ENCODE peak calls at places on chromosome 20, in seven cellular contexts. R is upper lobe of left lung, I is GM06990, L is suprapubic skin, H is tibial artery, O is H1, P is lower lobe of right lung. N is an unnamed sample.

GRCh38 chr20:41392871-41393704 is 26.5 kb upstream of the EMILIN3 start:
- DNase-seq in R (no peak), I (no peak), L (no peak), H (peak), O (no peak), P (peak), N (no peak)

GRCh38 chr20:17825949-17826843 is 126.4 kb downstream of the BANF2 start:
- DNase-seq in R (no peak), I (peak), L (no peak), H (no peak), O (no peak), P (no peak), N (no peak)

GRCh38 chr20:64106435-64106961 is 867 bp downstream of the NPBWR2 start:
- DNase-seq in R (peak), I (no peak), L (no peak), H (no peak), O (no peak), P (peak), N (no peak)

GRCh38 chr20:51462566-51463276 is 79.8 kb downstream of the NFATC2 start:
- DNase-seq in R (no peak), I (no peak), L (peak), H (peak), O (no peak), P (peak), N (no peak)

GRCh38 chr20:35529552-35529951 is at the start of gene C20orf173:
- DNase-seq in R (no peak), I (no peak), L (no peak), H (no peak), O (no peak), P (no peak), N (no peak)

GRCh38 chr20:37728635-37728983 is 34.8 kb downstream of the CTNNBL1 start:
- DNase-seq in R (no peak), I (no peak), L (no peak), H (no peak), O (no peak), P (no peak), N (no peak)

GRCh38 chr20:2509794-2510193 is 1.1 kb upstream of the ZNF343 start:
- DNase-seq in R (no peak), I (no peak), L (no peak), H (no peak), O (peak), P (no peak), N (no peak)

GRCh38 chr20:43916073-43916874 is 1.6 kb downstream of the TOX2 start:
- DNase-seq in R (no peak), I (peak), L (no peak), H (no peak), O (no peak), P (no peak), N (no peak)

GRCh38 chr20:5654557-5654956 is 95.6 kb upstream of the SHLD1 start:
- DNase-seq in R (no peak), I (peak), L (no peak), H (no peak), O (no peak), P (no peak), N (no peak)

DNA sequence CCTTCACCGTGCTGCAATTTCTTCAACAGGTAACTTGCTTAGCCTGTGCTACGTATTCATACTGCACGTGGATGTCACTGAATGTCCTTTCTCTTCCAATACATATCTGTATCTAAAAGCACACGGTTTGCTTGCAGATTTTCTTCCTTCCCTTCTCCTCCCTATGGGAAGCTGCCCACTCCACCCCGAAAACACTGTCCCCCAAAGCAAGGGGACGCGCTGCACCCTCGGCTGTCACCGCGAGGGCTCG is 708 bp downstream of the TMX4 start:
- DNase-seq in R (no peak), I (no peak), L (no peak), H (no peak), O (no peak), P (no peak), N (no peak)
- TF ChIP-seq CTCF in R (no peak), I (no peak), L (no peak), H (no peak), O (no peak), P (no peak), N (no peak)

GRCh38 chr20:25019381-25020155 is 27.0 kb upstream of the APMAP start:
- DNase-seq in R (peak), I (no peak), L (peak), H (peak), O (no peak), P (no peak), N (no peak)

GRCh38 chr20:25021336-25021735 is 28.8 kb upstream of the APMAP start:
- DNase-seq in R (peak), I (no peak), L (peak), H (no peak), O (no peak), P (no peak), N (no peak)

GRCh38 chr20:25022680-25023079 is 30.1 kb upstream of the APMAP start:
- DNase-seq in R (peak), I (no peak), L (peak), H (peak), O (no peak), P (peak), N (no peak)

GRCh38 chr20:25020345-25020744 is 27.8 kb upstream of the APMAP start:
- DNase-seq in R (peak), I (no peak), L (peak), H (peak), O (no peak), P (no peak), N (no peak)

DNA sequence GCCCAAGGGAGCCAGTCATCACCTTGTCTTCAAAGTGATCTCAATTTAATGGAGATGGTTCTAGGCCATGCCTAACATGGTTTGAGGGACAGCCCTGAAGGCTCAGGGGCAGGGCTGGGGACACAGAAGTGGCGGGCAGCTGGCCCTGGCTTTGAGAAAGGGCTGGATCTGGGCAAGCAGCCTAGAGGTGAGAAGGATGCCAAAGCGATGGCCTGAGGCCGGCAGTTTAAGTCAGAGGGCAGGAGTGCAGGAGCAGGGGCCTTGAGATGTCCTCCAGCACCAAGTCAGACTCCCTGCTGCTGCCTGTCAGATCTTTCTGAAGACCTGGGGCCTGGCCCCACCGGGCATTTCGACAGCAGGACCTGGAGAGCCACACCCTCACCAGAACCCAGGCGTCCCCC is 28.4 kb upstream of the APMAP start:
- DNase-seq in R (peak), I (no peak), L (peak), H (peak), O (no peak), P (no peak), N (no peak)
- TF ChIP-seq CTCF in R (no peak), I (no peak), L (no peak), H (no peak), O (no peak), P (no peak), N (no peak)

GRCh38 chr20:23684261-23684660 is 4.6 kb downstream of the CST4 start:
- DNase-seq in R (no peak), I (no peak), L (no peak), H (no peak), O (no peak), P (no peak), N (no peak)
- TF ChIP-seq CTCF in R (no peak), I (no peak), L (no peak), H (no peak), O (no peak), P (no peak), N (no peak)

GRCh38 chr20:6767166-6767535 is 335 bp upstream of the BMP2 start:
- DNase-seq in R (no peak), I (no peak), L (no peak), H (no peak), O (no peak), P (no peak), N (no peak)

GRCh38 chr20:6765469-6766058 is 1.9 kb upstream of the BMP2 start:
- DNase-seq in R (no peak), I (no peak), L (no peak), H (no peak), O (no peak), P (no peak), N (peak)

GRCh38 chr20:6768228-6769185 is 1.0 kb downstream of the BMP2 start:
- DNase-seq in R (peak), I (peak), L (no peak), H (peak), O (no peak), P (peak), N (no peak)

GRCh38 chr20:6766433-6766832 is 1.1 kb upstream of the BMP2 start:
- DNase-seq in R (no peak), I (no peak), L (no peak), H (no peak), O (no peak), P (no peak), N (no peak)

GRCh38 chr20:6767536-6768227 is at the start of gene BMP2:
- DNase-seq in R (peak), I (peak), L (peak), H (peak), O (no peak), P (peak), N (no peak)
- TF ChIP-seq CTCF in R (no peak), I (no peak), L (no peak), H (no peak), O (no peak), P (no peak), N (no peak)

DNA sequence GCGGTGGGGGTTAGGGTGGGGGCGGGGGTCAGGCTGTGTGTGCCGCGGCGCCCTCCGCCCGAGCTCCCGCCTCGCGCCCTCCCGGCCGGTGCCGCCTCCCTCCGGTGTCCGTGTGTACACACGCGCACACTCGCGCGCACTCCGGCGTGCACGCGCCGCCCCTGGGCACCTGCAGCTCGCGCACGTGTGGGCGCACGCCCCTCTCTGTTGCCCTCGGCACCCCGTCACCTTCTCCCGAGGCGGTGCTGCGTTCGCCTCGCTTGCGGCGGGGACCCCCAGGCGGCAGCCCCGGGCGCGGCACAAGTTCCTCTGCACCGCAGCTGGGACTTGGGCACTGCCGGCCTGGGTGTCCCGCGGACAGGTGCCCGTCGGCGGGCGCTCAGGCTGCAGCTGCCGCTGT is 525 bp downstream of the MACROD2 start:
- DNase-seq in R (peak), I (peak), L (no peak), H (no peak), O (no peak), P (peak), N (no peak)
- TF ChIP-seq CTCF in R (no peak), I (no peak), L (no peak), H (no peak), O (no peak), P (no peak), N (no peak)

GRCh38 chr20:63051186-63051860 is 44.6 kb upstream of the BHLHE23 start:
- DNase-seq in R (no peak), I (no peak), L (no peak), H (no peak), O (no peak), P (peak), N (no peak)
- TF ChIP-seq CTCF in R (no peak), I (no peak), L (no peak), H (no peak), O (no peak), P (no peak), N (no peak)

GRCh38 chr20:62640870-62641748 is 1.2 kb upstream of the SLCO4A1 start:
- DNase-seq in R (no peak), I (no peak), L (no peak), H (no peak), O (no peak), P (no peak), N (no peak)

GRCh38 chr20:62642666-62643520 is 590 bp downstream of the SLCO4A1 start:
- DNase-seq in R (peak), I (peak), L (no peak), H (no peak), O (no peak), P (no peak), N (no peak)

GRCh38 chr20:62644044-62644795 is 1.9 kb downstream of the SLCO4A1 start:
- DNase-seq in R (no peak), I (no peak), L (no peak), H (no peak), O (no peak), P (no peak), N (no peak)

GRCh38 chr20:62643521-62644043 is 1.3 kb downstream of the SLCO4A1 start:
- DNase-seq in R (no peak), I (no peak), L (no peak), H (no peak), O (no peak), P (no peak), N (no peak)

DNA sequence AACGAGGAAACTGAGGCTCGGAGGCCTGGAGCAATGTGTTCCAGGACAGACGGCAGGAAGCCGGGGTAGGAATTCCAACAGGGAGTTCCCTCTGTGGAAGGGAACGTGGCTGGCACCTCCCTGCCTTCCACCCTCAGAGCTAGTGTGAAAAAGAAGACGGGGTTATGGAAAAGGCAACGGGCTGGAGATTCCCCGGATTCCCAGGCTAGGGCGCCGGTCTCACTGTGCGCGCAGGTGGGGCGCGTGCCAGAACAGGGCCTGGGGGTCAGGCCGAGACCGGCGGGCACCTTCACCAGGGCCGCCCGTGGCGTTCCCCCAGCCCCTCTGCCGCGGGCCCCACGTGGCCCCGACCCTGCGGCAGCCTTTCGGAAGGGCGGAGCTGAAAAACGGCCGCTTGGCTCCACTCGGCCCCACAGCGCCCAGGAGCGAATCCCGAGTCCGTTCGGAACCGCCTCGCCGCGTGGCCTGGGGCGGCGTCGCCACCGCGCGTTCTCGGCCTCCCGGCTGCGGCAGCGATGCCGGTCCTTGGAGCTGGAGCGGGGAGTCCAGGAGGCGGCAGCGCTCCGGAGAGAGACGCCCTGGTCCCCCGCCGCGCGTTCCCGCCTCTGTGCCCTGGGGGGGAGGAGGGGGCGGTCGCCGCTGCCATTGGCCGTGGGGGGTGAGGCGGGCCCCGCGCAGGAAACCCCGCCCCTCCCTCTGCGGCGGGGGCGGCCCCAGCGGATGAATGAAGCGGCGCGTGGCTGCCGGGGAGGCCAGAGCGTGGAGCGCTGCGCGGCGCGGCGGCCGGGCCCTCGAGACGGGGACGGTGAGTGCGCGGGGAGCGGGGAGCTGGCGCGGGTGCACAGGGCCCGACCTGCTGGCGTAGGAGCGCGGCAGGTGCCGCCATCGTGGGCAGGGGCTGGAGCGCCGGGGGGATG is at the start of gene SLCO4A1:
- DNase-seq in R (peak), I (peak), L (no peak), H (peak), O (no peak), P (peak), N (no peak)
- TF ChIP-seq CTCF in R (no peak), I (no peak), L (no peak), H (no peak), O (no peak), P (no peak), N (no peak)

DNA sequence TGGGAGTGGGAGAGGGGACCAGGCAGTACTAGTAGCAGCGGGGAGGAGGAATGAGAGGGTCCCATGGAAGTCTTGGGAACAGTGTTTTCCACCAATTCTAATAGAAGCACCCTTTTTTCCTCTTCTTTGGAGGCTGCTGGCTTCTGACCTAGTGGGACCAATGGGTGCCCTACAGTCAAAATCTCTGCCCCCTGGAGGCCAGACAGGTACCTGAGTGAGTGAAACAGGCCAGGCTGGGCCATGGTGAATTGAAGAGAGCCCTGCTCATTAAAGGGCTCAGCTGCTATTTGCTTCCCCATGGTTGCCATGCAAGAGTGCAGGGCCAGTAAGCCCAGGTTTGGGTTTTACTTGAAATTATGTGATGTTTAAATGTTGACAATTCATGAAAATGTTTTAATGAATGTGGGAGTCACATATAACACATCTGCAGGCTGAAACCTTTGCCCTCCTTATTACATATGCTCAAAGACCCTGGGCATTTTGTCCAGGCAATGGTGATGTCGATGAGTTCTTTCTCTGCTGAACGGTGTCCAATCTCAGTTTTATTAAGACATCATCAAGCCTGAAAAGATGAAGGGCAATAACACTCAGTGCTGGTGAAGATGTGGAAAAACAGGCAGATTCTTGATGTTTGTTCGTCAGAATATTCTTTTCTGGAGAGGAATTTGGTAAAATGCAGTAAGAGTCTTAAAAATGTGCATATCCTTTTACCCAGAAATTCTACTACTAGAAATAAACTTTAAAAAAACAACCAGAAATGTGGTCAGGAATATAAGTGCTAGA is 42.3 kb upstream of the OCSTAMP start:
- DNase-seq in R (no peak), I (no peak), L (no peak), H (no peak), O (no peak), P (no peak), N (no peak)
- TF ChIP-seq CTCF in R (no peak), I (peak), L (no peak), H (no peak), O (peak), P (no peak), N (no peak)

GRCh38 chr20:62027698-62028321 is 37.9 kb downstream of the TAF4 start:
- DNase-seq in R (no peak), I (no peak), L (no peak), H (no peak), O (no peak), P (no peak), N (no peak)

GRCh38 chr20:62027116-62027515 is 38.6 kb downstream of the TAF4 start:
- DNase-seq in R (no peak), I (no peak), L (no peak), H (no peak), O (no peak), P (no peak), N (no peak)

GRCh38 chr20:62025394-62025793 is 40.3 kb downstream of the TAF4 start:
- DNase-seq in R (no peak), I (no peak), L (no peak), H (no peak), O (no peak), P (no peak), N (no peak)

GRCh38 chr20:62026564-62026856 is 39.2 kb downstream of the TAF4 start:
- DNase-seq in R (no peak), I (no peak), L (no peak), H (no peak), O (no peak), P (no peak), N (no peak)

GRCh38 chr20:62025832-62026563 is 39.7 kb downstream of the TAF4 start:
- DNase-seq in R (no peak), I (no peak), L (no peak), H (no peak), O (no peak), P (no peak), N (no peak)
- TF ChIP-seq CTCF in R (peak), I (peak), L (no peak), H (peak), O (peak), P (peak), N (peak)

GRCh38 chr20:57559658-57560553 is 1.0 kb upstream of the PCK1 start:
- DNase-seq in R (no peak), I (no peak), L (no peak), H (no peak), O (no peak), P (no peak), N (no peak)

GRCh38 chr20:57560554-57561355 is at the start of gene PCK1:
- DNase-seq in R (no peak), I (no peak), L (no peak), H (no peak), O (no peak), P (no peak), N (no peak)

GRCh38 chr20:57563522-57563921 is 2.6 kb downstream of the PCK1 start:
- DNase-seq in R (no peak), I (no peak), L (no peak), H (no peak), O (no peak), P (no peak), N (no peak)

GRCh38 chr20:57562541-57563465 is 1.9 kb downstream of the PCK1 start:
- DNase-seq in R (no peak), I (no peak), L (no peak), H (no peak), O (no peak), P (no peak), N (no peak)

GRCh38 chr20:57561356-57562279 is 708 bp downstream of the PCK1 start:
- DNase-seq in R (no peak), I (no peak), L (no peak), H (no peak), O (no peak), P (no peak), N (no peak)
- TF ChIP-seq CTCF in R (no peak), I (no peak), L (no peak), H (no peak), O (no peak), P (no peak), N (no peak)